ENCODE peak calls at places on chromosomes 6 and 20, in eight cellular contexts. K, X, H, Q, I, E, J and N are unnamed samples. For H3K9me3 and H3K4me1, the result is how much of the 10 kb centered on the place peaks cover.

GRCh38 chr6:147000545-147001488 is 203.4 kb upstream of the STXBP5 start:
- DNase-seq in K (no peak), X (no peak), H (no peak), Q (no peak), I (no peak), E (no peak), J (no peak), N (no peak)

GRCh38 chr6:105587349-105588115 is 184.7 kb upstream of the PREP start:
- DNase-seq in K (peak), X (peak), H (no peak), Q (no peak), I (no peak), E (peak), J (no peak), N (no peak)

GRCh38 chr6:99605074-99605726 is 1.4 kb upstream of the PRDM13 start:
- DNase-seq in K (no peak), X (no peak), H (peak), Q (no peak), I (no peak), E (peak), J (peak), N (no peak)

GRCh38 chr6:122798099-122798641 is 9.1 kb downstream of the SMPDL3A start:
- DNase-seq in K (no peak), X (peak), H (no peak), Q (no peak), I (no peak), E (no peak), J (no peak), N (no peak)

GRCh38 chr6:63430985-63431519 is 111.3 kb upstream of the LGSN start:
- DNase-seq in K (no peak), X (no peak), H (no peak), Q (no peak), I (no peak), E (no peak), J (no peak), N (no peak)

GRCh38 chr6:148811472-148811871 is 64.6 kb downstream of the UST start:
- DNase-seq in K (no peak), X (no peak), H (no peak), Q (peak), I (no peak), E (no peak), J (no peak), N (no peak)

GRCh38 chr6:112050417-112050816 is 3.5 kb upstream of the CCN6 start:
- DNase-seq in K (no peak), X (no peak), H (no peak), Q (no peak), I (no peak), E (no peak), J (no peak), N (no peak)

GRCh38 chr6:23688650-23689049 is 437.4 kb upstream of the NRSN1 start:
- DNase-seq in K (no peak), X (no peak), H (no peak), Q (no peak), I (no peak), E (no peak), J (no peak), N (no peak)

GRCh38 chr6:148351277-148351676 is 8.6 kb downstream of the SASH1 start:
- DNase-seq in K (no peak), X (no peak), H (no peak), Q (no peak), I (no peak), E (no peak), J (no peak), N (no peak)

GRCh38 chr6:42047790-42048405 is 2.4 kb upstream of the TAF8 start:
- DNase-seq in K (peak), X (no peak), H (no peak), Q (no peak), I (no peak), E (peak), J (peak), N (peak)

GRCh38 chr6:41568585-41569384 is 22.6 kb downstream of the FOXP4 start:
- DNase-seq in K (no peak), X (no peak), H (no peak), Q (peak), I (no peak), E (no peak), J (no peak), N (peak)

GRCh38 chr6:2524090-2524489 is 226.6 kb downstream of the MYLK4 start:
- DNase-seq in K (no peak), X (peak), H (no peak), Q (no peak), I (no peak), E (peak), J (no peak), N (no peak)

GRCh38 chr6:3214898-3215297 is 12.6 kb downstream of the TUBB2B start:
- DNase-seq in K (no peak), X (no peak), H (no peak), Q (no peak), I (no peak), E (no peak), J (no peak), N (no peak)

GRCh38 chr20:35618372-35619131 is 2.9 kb downstream of the SPAG4 start:
- DNase-seq in K (peak), X (peak), H (peak), Q (peak), I (no peak), E (peak), J (peak), N (peak)

GRCh38 chr6:25249133-25249532 is 30.0 kb upstream of the CARMIL1 start:
- DNase-seq in K (no peak), X (no peak), H (no peak), Q (no peak), I (no peak), E (no peak), J (no peak), N (no peak)

GRCh38 chr6:16831136-16831535 is 69.9 kb upstream of the ATXN1 start:
- DNase-seq in K (no peak), X (no peak), H (no peak), Q (no peak), I (no peak), E (no peak), J (no peak), N (no peak)

GRCh38 chr6:2684059-2684749 is 66.5 kb downstream of the MYLK4 start:
- DNase-seq in K (no peak), X (peak), H (no peak), Q (no peak), I (no peak), E (no peak), J (no peak), N (no peak)

GRCh38 chr6:150418825-150419594 is 50.2 kb downstream of the IYD start:
- DNase-seq in K (peak), X (peak), H (peak), Q (peak), I (peak), E (peak), J (peak), N (peak)

GRCh38 chr6:63509652-63510352 is 62.5 kb upstream of the LOC128125822 start:
- DNase-seq in K (no peak), X (no peak), H (no peak), Q (peak), I (no peak), E (no peak), J (no peak), N (peak)

GRCh38 chr20:32474009-32474716 is 111.0 kb downstream of the NOL4L start:
- DNase-seq in K (no peak), X (no peak), H (no peak), Q (peak), I (no peak), E (no peak), J (no peak), N (no peak)

GRCh38 chr6:47292027-47292426 is 17.7 kb downstream of the TNFRSF21 start:
- DNase-seq in K (no peak), X (no peak), H (no peak), Q (no peak), I (no peak), E (no peak), J (no peak), N (no peak)

GRCh38 chr6:131212928-131213327 is 77.7 kb downstream of the AKAP7 start:
- DNase-seq in K (no peak), X (no peak), H (no peak), Q (no peak), I (no peak), E (no peak), J (no peak), N (no peak)

GRCh38 chr20:5215592-5216304 is 88.9 kb downstream of the CDS2 start:
- DNase-seq in K (no peak), X (no peak), H (no peak), Q (no peak), I (no peak), E (no peak), J (no peak), N (no peak)

GRCh38 chr20:5863040-5863811 is 87.1 kb downstream of the TRMT6 start:
- DNase-seq in K (no peak), X (peak), H (no peak), Q (no peak), I (no peak), E (no peak), J (peak), N (peak)

GRCh38 chr6:82877213-82878195 is 188.1 kb downstream of the UBE3D start:
- DNase-seq in K (no peak), X (peak), H (no peak), Q (no peak), I (no peak), E (no peak), J (no peak), N (no peak)

GRCh38 chr6:74431873-74432272 is 735.9 kb downstream of the CD109 start:
- DNase-seq in K (no peak), X (peak), H (no peak), Q (no peak), I (no peak), E (no peak), J (no peak), N (no peak)

GRCh38 chr20:38623061-38623460 is 21.5 kb downstream of the ARHGAP40 start:
- DNase-seq in K (no peak), X (no peak), H (no peak), Q (no peak), I (no peak), E (no peak), J (no peak), N (no peak)

GRCh38 chr6:86142326-86142725 is 499.6 kb upstream of the SYNCRIP start:
- DNase-seq in K (no peak), X (no peak), H (no peak), Q (no peak), I (no peak), E (no peak), J (no peak), N (no peak)

GRCh38 chr6:86152546-86152945 is 509.9 kb upstream of the SYNCRIP start:
- DNase-seq in K (no peak), X (no peak), H (no peak), Q (no peak), I (no peak), E (no peak), J (no peak), N (no peak)

GRCh38 chr6:86148586-86148985 is 505.9 kb upstream of the SYNCRIP start:
- DNase-seq in K (no peak), X (no peak), H (no peak), Q (no peak), I (no peak), E (no peak), J (peak), N (no peak)

GRCh38 chr6:86147859-86148258 is 505.2 kb upstream of the SYNCRIP start:
- DNase-seq in K (no peak), X (no peak), H (no peak), Q (no peak), I (no peak), E (no peak), J (no peak), N (no peak)

GRCh38 chr6:86147311-86147710 is 504.6 kb upstream of the SYNCRIP start:
- DNase-seq in K (no peak), X (no peak), H (no peak), Q (no peak), I (no peak), E (no peak), J (no peak), N (no peak)
- H3K9me3 ChIP-seq in K (under half), X (under half), H (under half), Q (under half), I (under half), E (under half), J (under half), N (under half)

DNA sequence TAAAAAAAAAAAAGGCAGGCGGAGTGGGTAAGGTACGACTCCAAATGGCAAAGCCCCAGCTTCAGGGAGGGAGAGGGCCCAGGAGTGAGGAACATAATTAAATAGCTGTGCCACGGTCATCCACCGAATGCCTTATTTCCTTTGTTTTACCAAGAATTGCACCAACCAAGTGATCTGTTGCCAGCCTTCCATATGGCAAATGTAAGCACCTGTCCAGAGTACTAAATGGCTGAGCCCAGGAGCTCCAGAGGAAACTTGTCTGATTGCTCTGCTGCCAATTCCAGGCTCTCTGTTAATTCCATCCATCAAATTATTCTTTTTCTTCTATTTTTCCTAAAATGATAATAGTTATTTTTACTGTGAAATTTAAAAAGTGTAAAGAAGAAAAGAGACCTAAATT is 100.1 kb upstream of the NAA20 start:
- DNase-seq in K (no peak), X (no peak), H (no peak), Q (no peak), I (no peak), E (no peak), J (no peak), N (no peak)
- H3K27ac ChIP-seq in K (no peak), X (no peak), H (no peak), Q (no peak), I (no peak), E (no peak), J (peak), N (no peak)

GRCh38 chr20:50138120-50138478 is 15.4 kb downstream of the PEDS1 start:
- DNase-seq in K (no peak), X (no peak), H (no peak), Q (no peak), I (no peak), E (no peak), J (no peak), N (no peak)
- H3K4me1 ChIP-seq in K (under half), X (under half), H (under half), Q (under half), I (under half), E (under half), J (under half), N (under half)

GRCh38 chr20:59620860-59621485 is 16.6 kb downstream of the PHACTR3 start:
- DNase-seq in K (no peak), X (no peak), H (no peak), Q (no peak), I (no peak), E (no peak), J (peak), N (no peak)
- H3K9me3 ChIP-seq in K (under half), X (under half), H (under half), Q (under half), I (under half), E (under half), J (under half), N (under half)

DNA sequence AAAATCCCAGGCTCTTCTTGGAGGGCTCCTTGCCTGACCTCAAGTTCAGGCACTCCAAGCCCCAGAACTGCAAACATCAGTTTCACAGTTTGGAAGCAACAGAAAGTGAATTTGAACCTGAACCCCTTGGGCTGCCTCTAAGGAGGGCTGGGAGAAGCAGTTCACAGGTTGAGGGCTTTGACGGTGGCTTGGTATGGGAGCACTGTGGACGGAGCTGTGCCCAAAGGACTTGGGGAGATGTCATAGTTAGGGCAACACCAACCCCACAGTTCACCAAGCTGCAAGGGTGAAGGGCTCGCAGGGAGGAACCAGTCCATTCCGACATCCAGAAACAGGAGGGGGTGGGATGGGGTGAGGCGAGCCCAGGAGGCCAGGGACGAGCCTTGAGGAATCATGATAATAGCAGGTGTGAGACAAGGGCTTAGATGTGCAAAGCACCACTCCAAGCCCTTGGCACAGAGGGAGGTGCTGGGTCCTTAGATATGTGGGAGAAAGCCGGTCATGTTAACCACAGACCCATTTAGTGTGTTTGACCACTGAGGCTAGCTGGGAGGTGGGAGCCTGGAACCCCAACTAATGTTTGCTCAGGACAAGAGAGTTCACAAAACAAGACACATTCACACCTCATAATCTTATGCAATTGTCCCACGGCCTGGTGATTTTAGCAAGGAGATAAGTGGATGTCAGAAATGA is 4.3 kb downstream of the CEBPB start:
- DNase-seq in K (no peak), X (no peak), H (no peak), Q (no peak), I (no peak), E (no peak), J (no peak), N (no peak)
- H3K27ac ChIP-seq in K (no peak), X (no peak), H (no peak), Q (peak), I (no peak), E (no peak), J (peak), N (peak)

DNA sequence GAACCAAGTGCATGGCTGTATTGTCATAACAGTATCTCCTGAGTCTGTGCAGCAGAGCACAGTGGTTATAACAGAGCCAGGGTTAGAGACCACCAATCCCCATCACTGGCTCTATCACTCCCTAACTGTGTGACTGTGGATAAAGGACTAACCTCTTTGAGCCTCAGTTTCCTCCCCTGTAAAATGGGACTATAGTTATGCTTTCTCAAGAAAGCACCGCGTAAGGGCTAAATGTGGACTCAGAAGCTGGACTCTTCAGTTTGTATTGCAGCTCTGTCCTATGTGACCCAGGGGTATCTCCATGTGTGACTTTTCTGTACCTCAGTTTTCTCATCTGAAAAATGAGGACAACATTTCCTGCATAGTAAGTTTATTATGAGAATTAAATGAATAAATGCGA is 59.9 kb downstream of the TRAM2 start:
- DNase-seq in K (no peak), X (no peak), H (no peak), Q (no peak), I (no peak), E (no peak), J (no peak), N (no peak)
- H3K4me1 ChIP-seq in K (under half), X (under half), H (under half), Q (under half), I (under half), E (under half), J (under half), N (under half)

DNA sequence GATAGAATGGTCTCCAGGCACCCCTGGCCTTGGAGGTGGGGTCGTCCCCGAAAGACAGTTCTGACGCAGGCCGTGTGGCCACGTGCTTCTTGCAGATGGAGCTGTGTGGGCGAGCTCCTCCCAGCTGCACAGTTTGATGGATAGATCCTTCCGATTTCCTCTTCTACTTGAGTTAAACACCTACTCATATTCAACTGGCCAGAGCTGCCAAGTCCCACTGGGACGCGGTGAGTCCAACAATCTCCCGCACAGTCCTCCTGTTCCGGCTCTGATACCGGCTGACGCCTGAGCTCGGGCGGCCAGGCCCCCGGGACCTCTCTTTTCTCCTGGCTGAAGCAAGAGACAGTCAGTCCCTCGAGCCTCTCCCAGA is 57.9 kb upstream of the DACT2 start:
- DNase-seq in K (no peak), X (no peak), H (no peak), Q (peak), I (no peak), E (no peak), J (peak), N (peak)
- H3K9me3 ChIP-seq in K (under half), X (under half), H (under half), Q (under half), I (under half), E (under half), J (under half), N (under half)

GRCh38 chr6:101800598-101800997 is 407.1 kb downstream of the GRIK2 start:
- DNase-seq in K (no peak), X (no peak), H (no peak), Q (no peak), I (no peak), E (no peak), J (no peak), N (no peak)

GRCh38 chr6:101811108-101811507 is 417.6 kb downstream of the GRIK2 start:
- DNase-seq in K (no peak), X (no peak), H (no peak), Q (no peak), I (no peak), E (no peak), J (no peak), N (no peak)

GRCh38 chr6:101803146-101803545 is 409.6 kb downstream of the GRIK2 start:
- DNase-seq in K (no peak), X (peak), H (no peak), Q (no peak), I (no peak), E (no peak), J (no peak), N (no peak)

DNA sequence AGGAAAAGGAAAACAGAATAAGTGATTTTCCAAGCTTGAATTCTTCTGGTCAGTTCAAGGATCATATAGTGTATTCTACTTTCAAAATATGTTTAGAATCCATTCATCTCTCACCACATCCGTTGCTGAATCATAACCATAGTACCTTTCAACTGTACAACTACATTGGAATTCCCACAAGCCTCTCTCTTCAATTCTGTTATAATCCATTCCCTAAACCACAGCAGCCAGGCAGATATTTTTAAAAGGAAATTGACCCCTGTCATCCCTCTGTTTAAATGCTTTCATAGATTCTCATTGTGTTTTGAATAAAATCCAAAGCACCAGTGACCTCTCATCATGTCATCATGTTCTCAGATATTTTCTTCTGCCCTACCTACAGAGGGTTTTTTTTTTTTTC is 412.7 kb downstream of the GRIK2 start:
- DNase-seq in K (no peak), X (peak), H (no peak), Q (no peak), I (no peak), E (no peak), J (no peak), N (no peak)
- H3K27ac ChIP-seq in K (no peak), X (no peak), H (no peak), Q (no peak), I (no peak), E (no peak), J (no peak), N (no peak)